ENCODE peak calls at places on chromosomes 2 and 18, in five cellular contexts. One of them, this sample, is unnamed.

GRCh38 chr2:9752441-9753275 is 90.6 kb upstream of the TAF1B start:
- DNase-seq in stimulated activated CD4-positive, alpha-beta T cell treated with anti-CD3 and anti-CD28 coated beads, Interleukin-4, amount 100 ng/mL, for 48 hours: peak
- DNase-seq in PC-9: peak
- DNase-seq in esophagus squamous epithelium: no peak
- DNase-seq in thyroid gland: no peak
- DNase-seq in this sample: no peak

GRCh38 chr18:6170604-6171003 is 244.1 kb downstream of the L3MBTL4 start:
- DNase-seq in stimulated activated CD4-positive, alpha-beta T cell treated with anti-CD3 and anti-CD28 coated beads, Interleukin-4, amount 100 ng/mL, for 48 hours: no peak
- DNase-seq in PC-9: no peak
- DNase-seq in esophagus squamous epithelium: no peak
- DNase-seq in thyroid gland: no peak
- DNase-seq in this sample: no peak

GRCh38 chr2:182912518-182912915 is 46.1 kb upstream of the FRZB start:
- DNase-seq in stimulated activated CD4-positive, alpha-beta T cell treated with anti-CD3 and anti-CD28 coated beads, Interleukin-4, amount 100 ng/mL, for 48 hours: no peak
- DNase-seq in PC-9: no peak
- DNase-seq in esophagus squamous epithelium: no peak
- DNase-seq in thyroid gland: no peak
- DNase-seq in this sample: no peak

GRCh38 chr2:85886585-85886984 is 2.2 kb downstream of the ST3GAL5 start:
- DNase-seq in stimulated activated CD4-positive, alpha-beta T cell treated with anti-CD3 and anti-CD28 coated beads, Interleukin-4, amount 100 ng/mL, for 48 hours: peak
- DNase-seq in PC-9: no peak
- DNase-seq in esophagus squamous epithelium: no peak
- DNase-seq in thyroid gland: peak
- DNase-seq in this sample: no peak

GRCh38 chr2:27316655-27317412 is 6.1 kb downstream of the MPV17 start:
- DNase-seq in stimulated activated CD4-positive, alpha-beta T cell treated with anti-CD3 and anti-CD28 coated beads, Interleukin-4, amount 100 ng/mL, for 48 hours: no peak
- DNase-seq in PC-9: no peak
- DNase-seq in esophagus squamous epithelium: no peak
- DNase-seq in thyroid gland: no peak
- DNase-seq in this sample: no peak

GRCh38 chr18:73884868-73885267 is 262.8 kb downstream of the FBXO15 start:
- DNase-seq in stimulated activated CD4-positive, alpha-beta T cell treated with anti-CD3 and anti-CD28 coated beads, Interleukin-4, amount 100 ng/mL, for 48 hours: no peak
- DNase-seq in PC-9: no peak
- DNase-seq in esophagus squamous epithelium: no peak
- DNase-seq in thyroid gland: no peak
- DNase-seq in this sample: no peak

GRCh38 chr2:54666131-54666637 is 57.3 kb upstream of the EML6 start:
- DNase-seq in stimulated activated CD4-positive, alpha-beta T cell treated with anti-CD3 and anti-CD28 coated beads, Interleukin-4, amount 100 ng/mL, for 48 hours: no peak
- DNase-seq in PC-9: peak
- DNase-seq in esophagus squamous epithelium: no peak
- DNase-seq in thyroid gland: peak
- DNase-seq in this sample: no peak

GRCh38 chr2:86764661-86765307 is 25.9 kb downstream of the CD8A start:
- DNase-seq in stimulated activated CD4-positive, alpha-beta T cell treated with anti-CD3 and anti-CD28 coated beads, Interleukin-4, amount 100 ng/mL, for 48 hours: no peak
- DNase-seq in PC-9: peak
- DNase-seq in esophagus squamous epithelium: no peak
- DNase-seq in thyroid gland: no peak
- DNase-seq in this sample: no peak

This sample was measured in vagina.